ENCODE peak calls at places on chromosome 12, in nine cellular contexts. Y, N, G, K, E, V, Z, T and R are unnamed samples.

GRCh38 chr12:89183985-89184435 is 168.3 kb downstream of the DUSP6 start:
- DNase-seq in N (no peak), E (peak), V (no peak), Z (no peak), K (no peak), Y (no peak), T (no peak), G (no peak), R (no peak)

GRCh38 chr12:100199347-100200136 is 1.1 kb upstream of the ACTR6 start:
- DNase-seq in T (peak), G (peak), Z (peak), Y (peak), K (peak), E (peak), N (peak), V (peak), R (peak)

GRCh38 chr12:106309671-106310313 is 7.3 kb downstream of the TCP11L2 start:
- DNase-seq in N (no peak), V (no peak), Y (peak), Z (no peak), T (no peak), K (no peak), E (no peak), G (no peak), R (no peak)

GRCh38 chr12:21818627-21819026 is 44.1 kb upstream of the KCNJ8 start:
- DNase-seq in G (no peak), K (no peak), Y (peak), N (no peak), Z (no peak), T (no peak), E (no peak), V (no peak), R (no peak)

GRCh38 chr12:132787877-132788276 is 26.2 kb upstream of the ANKLE2 start:
- DNase-seq in K (no peak), N (no peak), E (no peak), V (no peak), G (no peak), Z (no peak), Y (no peak), T (no peak), R (no peak)

GRCh38 chr12:6312529-6313325 is 2.2 kb downstream of the PLEKHG6 start:
- DNase-seq in K (peak), G (no peak), Y (no peak), T (no peak), V (no peak), N (no peak), E (no peak), Z (no peak), R (peak)

GRCh38 chr12:99121476-99121965 is 476.4 kb downstream of the APAF1 start:
- DNase-seq in Z (no peak), Y (no peak), G (no peak), E (no peak), K (no peak), V (no peak), N (peak), T (no peak), R (no peak)

GRCh38 chr12:84875241-84875640 is 37.4 kb downstream of the SLC6A15 start:
- DNase-seq in Z (no peak), K (no peak), Y (no peak), V (no peak), E (no peak), T (no peak), N (no peak), G (no peak), R (no peak)

GRCh38 chr12:120614873-120615272 is 25.6 kb upstream of the CABP1 start:
- DNase-seq in T (no peak), V (no peak), Z (no peak), E (no peak), Y (no peak), G (no peak), N (no peak), K (no peak), R (no peak)

GRCh38 chr12:112599871-112600270 is 181.1 kb downstream of the PTPN11 start:
- DNase-seq in E (no peak), G (no peak), Y (no peak), Z (peak), N (no peak), T (no peak), V (no peak), K (no peak), R (no peak)

GRCh38 chr12:65232490-65233077 is 45.9 kb upstream of the MSRB3 start:
- DNase-seq in N (no peak), V (no peak), G (no peak), Z (peak), K (peak), Y (peak), E (no peak), T (no peak), R (no peak)